ENCODE peak calls at places on chromosomes 12 and 14, in six cellular contexts. U is GM23248, B is Karpas-422, S is SK-N-SH, Q is HCT116, L is MM.1S. O is an unnamed sample. For H3K9me2, the result is how much of the 10 kb centered on the place peaks cover.

GRCh38 chr12:12748051-12748450 is 30.9 kb downstream of the CDKN1B start:
- DNase-seq in U (no peak), B (no peak), S (no peak), Q (no peak), L (no peak), O (no peak)

GRCh38 chr14:59630281-59630963 is 53.8 kb upstream of the CCDC175 start:
- DNase-seq in U (peak), B (no peak), S (peak), Q (no peak), L (no peak), O (no peak)

GRCh38 chr14:105087963-105088811 is 23.0 kb upstream of the GPR132 start:
- DNase-seq in U (peak), B (no peak), S (peak), Q (no peak), L (no peak), O (peak)

GRCh38 chr14:53209370-53209769 is 56.2 kb upstream of the DDHD1 start:
- DNase-seq in U (peak), B (no peak), S (no peak), Q (no peak), L (no peak), O (no peak)

GRCh38 chr14:69716483-69717187 is 50.3 kb upstream of the SRSF5 start:
- DNase-seq in U (peak), B (no peak), S (no peak), Q (no peak), L (peak), O (peak)

GRCh38 chr12:109255377-109255776 is 53.7 kb downstream of the FOXN4 start:
- DNase-seq in U (peak), B (peak), S (no peak), Q (no peak), L (no peak), O (peak)

GRCh38 chr14:51845811-51846210 is 14.6 kb upstream of the GNG2 start:
- DNase-seq in U (peak), B (no peak), S (no peak), Q (no peak), L (no peak), O (no peak)

GRCh38 chr12:29234552-29234951 is 85.5 kb downstream of the FAR2 start:
- DNase-seq in U (no peak), B (no peak), S (no peak), Q (no peak), L (no peak), O (no peak)

GRCh38 chr14:52325126-52325525 is 11.0 kb downstream of the PTGER2 start:
- DNase-seq in U (peak), B (peak), S (no peak), Q (no peak), L (no peak), O (peak)

GRCh38 chr12:64082866-64083268 is 139.2 kb downstream of the KICS2 start:
- DNase-seq in U (no peak), B (no peak), S (peak), Q (no peak), L (no peak), O (no peak)

GRCh38 chr14:76191297-76191696 is 39.6 kb downstream of the GPATCH2L start:
- DNase-seq in U (no peak), B (peak), S (no peak), Q (no peak), L (no peak), O (no peak)

GRCh38 chr14:92958373-92959188 is 35.6 kb downstream of the CHGA start:
- DNase-seq in U (no peak), B (no peak), S (no peak), Q (no peak), L (no peak), O (no peak)

GRCh38 chr12:112858776-112859175 is 48.0 kb upstream of the OAS1 start:
- DNase-seq in U (no peak), B (no peak), S (no peak), Q (no peak), L (no peak), O (peak)

GRCh38 chr14:59679872-59680271 is 103.3 kb upstream of the CCDC175 start:
- DNase-seq in U (peak), B (no peak), S (no peak), Q (no peak), L (no peak), O (no peak)

GRCh38 chr14:51328942-51329350 is 88.9 kb downstream of the TMX1 start:
- DNase-seq in U (peak), B (no peak), S (no peak), Q (no peak), L (no peak), O (no peak)

GRCh38 chr12:9124346-9125031 is 8.8 kb upstream of the A2M start:
- DNase-seq in U (no peak), B (no peak), S (no peak), Q (no peak), L (no peak), O (no peak)

GRCh38 chr12:19867970-19868369 is 428.7 kb downstream of the AEBP2 start:
- DNase-seq in U (no peak), B (no peak), S (no peak), Q (no peak), L (no peak), O (no peak)

GRCh38 chr12:103495783-103496456 is at the start of gene C12orf42:
- DNase-seq in U (peak), B (no peak), S (peak), Q (peak), L (peak), O (peak)

GRCh38 chr12:109589240-109589590 is 15.6 kb downstream of the MVK start:
- DNase-seq in U (no peak), B (no peak), S (no peak), Q (no peak), L (no peak), O (no peak)

GRCh38 chr12:130372936-130373335 is 35.2 kb downstream of the PIWIL1 start:
- DNase-seq in U (no peak), B (no peak), S (no peak), Q (no peak), L (no peak), O (no peak)

GRCh38 chr12:51579321-51579850 is 11.6 kb upstream of the SCN8A start:
- DNase-seq in U (no peak), B (no peak), S (no peak), Q (no peak), L (no peak), O (no peak)

GRCh38 chr14:79585845-79586244 is 625.5 kb downstream of the DIO2 start:
- DNase-seq in U (no peak), B (no peak), S (no peak), Q (no peak), L (no peak), O (peak)

GRCh38 chr12:80766897-80767296 is 50.2 kb downstream of the MYF5 start:
- DNase-seq in U (no peak), B (peak), S (no peak), Q (no peak), L (no peak), O (no peak)

GRCh38 chr12:124030510-124030909 is 57.5 kb downstream of the ZNF664 start:
- DNase-seq in U (peak), B (no peak), S (peak), Q (no peak), L (no peak), O (peak)

GRCh38 chr14:36718216-36718615 is 56.6 kb downstream of the PAX9 start:
- DNase-seq in U (no peak), B (no peak), S (no peak), Q (no peak), L (no peak), O (peak)

GRCh38 chr14:106622200-106622745 is 1095.9 kb downstream of the TMEM121 start:
- DNase-seq in U (no peak), B (no peak), S (no peak), Q (no peak), L (no peak), O (no peak)

GRCh38 chr14:94098359-94098758 is 12.2 kb upstream of the IFI27 start:
- DNase-seq in U (peak), B (no peak), S (no peak), Q (no peak), L (no peak), O (no peak)

GRCh38 chr14:74575507-74575906 is 36.5 kb downstream of the LTBP2 start:
- DNase-seq in U (no peak), B (no peak), S (no peak), Q (no peak), L (no peak), O (no peak)

GRCh38 chr14:69614592-69614991 is 3.2 kb downstream of the SUSD6 start:
- DNase-seq in U (no peak), B (peak), S (no peak), Q (no peak), L (no peak), O (no peak)

GRCh38 chr12:70418101-70418500 is 52.0 kb downstream of the KCNMB4 start:
- DNase-seq in U (peak), B (no peak), S (no peak), Q (no peak), L (no peak), O (no peak)

GRCh38 chr12:68868043-68868790 is 60.2 kb downstream of the MDM2 start:
- DNase-seq in U (no peak), B (no peak), S (no peak), Q (no peak), L (no peak), O (no peak)

GRCh38 chr14:68312884-68313725 is 479.8 kb downstream of the ZFP36L1 start:
- DNase-seq in U (no peak), B (no peak), S (no peak), Q (no peak), L (peak), O (no peak)

GRCh38 chr14:65229431-65230286 is 127.3 kb upstream of the MAX start:
- DNase-seq in U (peak), B (peak), S (peak), Q (no peak), L (no peak), O (no peak)

GRCh38 chr12:130224613-130225012 is 62.3 kb downstream of the FZD10 start:
- DNase-seq in U (no peak), B (no peak), S (peak), Q (no peak), L (no peak), O (no peak)

GRCh38 chr14:91310620-91311283 is 66.2 kb upstream of the GPR68 start:
- DNase-seq in U (no peak), B (no peak), S (no peak), Q (no peak), L (no peak), O (no peak)

GRCh38 chr14:89386214-89386886 is 30.7 kb downstream of the FOXN3 start:
- DNase-seq in U (peak), B (no peak), S (no peak), Q (no peak), L (no peak), O (no peak)

GRCh38 chr12:33438890-33439586 is 581 bp downstream of the SYT10 start:
- DNase-seq in U (peak), B (no peak), S (peak), Q (no peak), L (no peak), O (no peak)

GRCh38 chr12:117686210-117686609 is 282.6 kb downstream of the KSR2 start:
- DNase-seq in U (no peak), B (no peak), S (no peak), Q (no peak), L (no peak), O (no peak)
- H3K4me3 ChIP-seq in U (peak), B (no peak), S (peak), Q (no peak), L (no peak), O (peak)

DNA sequence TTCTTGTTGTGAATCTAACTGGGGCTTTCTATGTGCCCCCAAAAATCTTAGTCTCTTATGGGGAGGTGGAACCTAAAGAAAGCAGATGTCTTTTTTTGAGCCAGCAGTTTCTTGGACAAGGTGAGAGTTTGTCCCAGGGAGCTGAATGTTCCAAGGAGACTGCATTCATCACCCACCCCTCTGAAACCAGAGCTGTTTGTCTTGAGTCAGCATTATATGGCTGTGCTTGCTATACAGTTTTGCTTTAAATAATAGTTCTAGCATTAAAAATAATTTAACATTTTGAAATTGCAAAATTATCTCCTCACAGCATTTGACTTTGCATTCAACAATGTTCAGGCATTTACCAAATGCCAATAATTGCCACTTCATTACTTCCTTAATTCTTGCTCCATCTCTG is 813.3 kb downstream of the BCL11B start:
- DNase-seq in U (no peak), B (no peak), S (no peak), Q (no peak), L (no peak), O (no peak)
- H3K9me2 ChIP-seq in U (under half), B (under half), S (under half), Q (under half), L (under half), O (under half)

GRCh38 chr12:5665615-5666014 is 233.7 kb downstream of the NTF3 start:
- DNase-seq in U (peak), B (no peak), S (no peak), Q (no peak), L (no peak), O (no peak)
- H3K9ac ChIP-seq in U (no peak), B (no peak), S (no peak), Q (no peak), L (no peak), O (no peak)

GRCh38 chr12:111367661-111368221 is 1.2 kb downstream of the PHETA1 start:
- DNase-seq in U (peak), B (no peak), S (peak), Q (no peak), L (no peak), O (peak)
- H3K4me3 ChIP-seq in U (peak), B (no peak), S (peak), Q (peak), L (no peak), O (peak)

DNA sequence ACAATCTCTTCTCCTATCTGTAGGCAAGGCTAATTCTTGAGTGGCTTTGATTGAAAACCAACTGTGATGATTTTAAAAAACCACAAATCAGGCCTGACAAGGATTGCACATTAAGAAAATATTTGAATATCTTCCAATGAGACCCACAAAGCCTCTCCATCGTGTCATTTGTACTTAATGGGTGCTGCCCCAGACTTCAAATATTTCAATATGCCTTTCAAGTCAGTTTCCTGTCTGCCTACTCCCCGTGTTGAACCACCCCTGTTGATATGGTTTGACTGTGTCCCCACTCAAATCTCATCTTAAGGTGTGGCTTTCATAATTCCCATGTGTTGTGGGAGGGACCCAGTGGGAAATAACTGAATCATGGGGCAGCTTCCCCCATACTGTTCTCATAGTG is 159.7 kb upstream of the EGLN3 start:
- DNase-seq in U (no peak), B (no peak), S (no peak), Q (no peak), L (no peak), O (no peak)
- H3K9me2 ChIP-seq in U (under half), B (under half), S (under half), Q (under half), L (under half), O (under half)

DNA sequence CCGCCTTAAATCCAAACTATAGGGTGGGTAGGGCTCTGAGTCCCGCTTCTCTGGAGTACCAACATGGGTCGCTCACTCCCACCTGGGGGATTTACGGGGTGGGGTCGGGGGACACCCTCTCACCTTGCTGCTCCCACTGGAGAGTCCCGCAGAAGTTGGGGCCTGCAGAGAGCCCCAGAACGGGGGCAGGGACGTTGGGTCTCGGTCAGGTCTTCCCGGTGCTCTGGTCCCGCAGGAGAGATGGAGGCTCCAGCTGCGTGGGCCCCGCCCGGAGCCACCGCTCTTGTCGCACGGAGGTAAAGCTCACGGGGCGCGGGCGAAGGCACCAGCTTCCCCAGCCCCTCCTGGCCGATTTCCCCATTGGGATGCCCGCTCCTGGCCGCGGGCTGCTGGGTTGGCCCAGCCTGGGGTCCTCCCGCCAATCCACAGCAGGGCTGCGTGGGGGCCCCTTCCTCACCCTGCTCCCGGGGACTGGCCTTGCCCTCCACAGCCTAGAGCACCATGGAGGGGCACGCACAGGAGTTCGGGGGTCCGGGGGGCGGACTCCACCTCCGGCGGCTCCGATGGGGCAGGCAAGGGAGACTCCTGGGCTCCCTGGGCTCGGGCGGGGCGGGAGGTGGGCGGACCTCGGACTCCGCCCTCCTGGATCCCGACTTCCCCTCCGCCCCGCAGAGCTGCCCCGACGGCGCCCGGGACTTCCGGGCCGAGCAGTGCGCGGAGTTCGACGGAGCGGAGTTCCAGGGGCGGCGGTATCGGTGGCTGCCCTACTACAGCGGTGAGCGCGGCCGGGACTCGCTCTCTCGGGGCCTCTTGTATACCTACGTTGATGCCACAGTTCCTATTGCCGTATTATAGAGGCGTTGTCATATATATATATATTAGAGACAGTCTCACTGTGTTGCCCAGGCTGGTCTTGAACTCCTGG is 8.4 kb downstream of the PAPLN start:
- DNase-seq in U (no peak), B (peak), S (peak), Q (no peak), L (no peak), O (no peak)
- H3K9ac ChIP-seq in U (no peak), B (peak), S (no peak), Q (no peak), L (no peak), O (no peak)

GRCh38 chr14:101962503-101962874 is 1.9 kb upstream of the DYNC1H1 start:
- DNase-seq in U (peak), B (peak), S (peak), Q (peak), L (no peak), O (peak)

GRCh38 chr14:101961011-101961721 is 3.2 kb upstream of the DYNC1H1 start:
- DNase-seq in U (peak), B (peak), S (peak), Q (peak), L (peak), O (peak)

GRCh38 chr14:101960225-101960624 is 4.1 kb upstream of the DYNC1H1 start:
- DNase-seq in U (peak), B (peak), S (no peak), Q (no peak), L (peak), O (peak)

GRCh38 chr14:101963052-101963451 is 1.3 kb upstream of the DYNC1H1 start:
- DNase-seq in U (no peak), B (peak), S (no peak), Q (no peak), L (no peak), O (no peak)

DNA sequence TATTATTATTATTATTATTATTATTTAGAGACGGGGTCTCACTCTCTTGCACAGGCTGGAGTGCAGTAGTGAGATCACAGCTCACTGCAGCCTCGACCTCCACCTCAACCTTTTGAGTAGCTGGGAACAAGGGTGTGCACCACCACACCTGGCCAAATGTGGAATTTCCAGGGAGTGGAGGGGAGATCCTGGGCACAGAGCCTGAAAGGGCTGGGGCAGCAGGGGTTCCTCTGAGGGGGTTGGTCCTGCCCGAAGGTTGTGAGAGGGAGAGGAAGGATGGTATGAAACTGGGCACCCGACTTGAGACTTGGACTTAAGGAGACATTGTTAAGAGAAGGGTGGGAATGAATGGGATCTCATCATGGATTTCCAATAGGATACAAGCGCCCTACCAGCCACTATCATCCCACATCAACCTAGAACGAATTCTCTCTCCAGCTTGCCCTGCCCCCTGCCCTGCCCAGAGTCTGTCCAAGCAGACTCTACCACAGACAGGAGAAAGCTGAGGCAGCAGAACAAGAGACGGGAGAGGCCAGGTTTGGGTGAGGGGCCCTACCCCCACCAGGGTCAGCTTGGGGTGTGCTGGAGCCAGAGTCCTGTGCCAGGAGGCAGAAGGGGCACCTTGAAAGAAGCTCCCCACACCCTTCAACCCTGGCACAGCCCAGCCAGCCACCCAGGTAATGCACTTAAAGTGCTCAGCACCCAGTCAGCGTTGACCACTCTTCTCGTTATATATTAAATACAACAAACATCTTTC is 2.4 kb upstream of the DYNC1H1 start:
- DNase-seq in U (no peak), B (no peak), S (no peak), Q (no peak), L (no peak), O (no peak)
- H3K4me3 ChIP-seq in U (no peak), B (no peak), S (no peak), Q (no peak), L (no peak), O (no peak)

GRCh38 chr12:52951126-52951525 is 2.2 kb downstream of the KRT18 start:
- DNase-seq in U (no peak), B (no peak), S (no peak), Q (no peak), L (no peak), O (no peak)

GRCh38 chr12:52951640-52952039 is 2.7 kb downstream of the KRT18 start:
- DNase-seq in U (no peak), B (no peak), S (no peak), Q (no peak), L (no peak), O (no peak)

GRCh38 chr12:52953181-52953841 is 4.4 kb downstream of the KRT18 start:
- DNase-seq in U (no peak), B (no peak), S (no peak), Q (no peak), L (no peak), O (no peak)

GRCh38 chr12:52952082-52952801 is 3.3 kb downstream of the KRT18 start:
- DNase-seq in U (no peak), B (peak), S (no peak), Q (no peak), L (no peak), O (peak)

GRCh38 chr12:52956987-52957386 is 8.1 kb downstream of the KRT18 start:
- DNase-seq in U (no peak), B (no peak), S (no peak), Q (no peak), L (peak), O (no peak)
- H3K9me2 ChIP-seq in U (under half), B (under half), S (under half), Q (under half), L (under half), O (under half)